ENCODE peak calls at places on chromosomes 1 and 21, in ten cellular contexts. K is stimulated activated CD4-positive, alpha-beta T cell treated with anti-CD3 and anti-CD28 coated beads, Interleukin-4, amount 100 ng/mL, for 48 hours; Y is activated CD4-positive, alpha-beta T cell treated with anti-CD3 and anti-CD28 coated beads, Interleukin-2, amount 50 U/mL, for 48 hours; P is lung; O is A172; C is HT-29; Z is mesenchymal stem cell; N is head of caudate nucleus; Q is COLO829; U is H1. R is an unnamed sample.

GRCh38 chr1:203629509-203630082 is 3.0 kb downstream of the ATP2B4 start:
- DNase-seq in K (no peak), C (no peak), Q (no peak), U (no peak), O (no peak), Z (peak), P (peak), Y (peak), N (peak), R (no peak)

GRCh38 chr21:15730484-15731242 is 881 bp downstream of the USP25 start:
- DNase-seq in Y (peak), C (peak), N (no peak), O (no peak), K (no peak), Z (peak), Q (no peak), P (no peak), U (no peak), R (peak)

GRCh38 chr1:110057963-110058518 is 12.4 kb downstream of the ALX3 start:
- DNase-seq in Z (no peak), C (no peak), O (no peak), Y (no peak), N (no peak), K (no peak), U (no peak), Q (no peak), P (no peak), R (no peak)

GRCh38 chr1:68758666-68759209 is 261.9 kb upstream of the DEPDC1 start:
- DNase-seq in P (no peak), Z (no peak), Q (no peak), K (no peak), Y (no peak), U (peak), N (no peak), O (no peak), C (peak), R (no peak)

GRCh38 chr1:231211005-231211857 is 29.8 kb upstream of the GNPAT start:
- DNase-seq in C (peak), U (peak), O (peak), P (peak), K (peak), Q (peak), Z (peak), Y (peak), N (peak), R (peak)

GRCh38 chr1:96416111-96416595 is 305.4 kb upstream of the PTBP2 start:
- DNase-seq in Q (peak), Z (peak), K (no peak), Y (no peak), P (no peak), U (no peak), O (peak), C (no peak), N (no peak), R (peak)

GRCh38 chr1:245045087-245045881 is 109.5 kb upstream of the KIF26B start:
- DNase-seq in Y (no peak), Z (no peak), Q (no peak), O (peak), U (no peak), P (no peak), K (no peak), N (no peak), C (peak), R (no peak)

GRCh38 chr1:236058141-236058626 is 6.7 kb downstream of the NID1 start:
- DNase-seq in Y (no peak), Z (peak), P (no peak), O (peak), N (no peak), U (no peak), C (no peak), Q (peak), K (no peak), R (no peak)

GRCh38 chr21:42614391-42614790 is 39.0 kb upstream of the PDE9A start:
- DNase-seq in U (no peak), N (no peak), K (peak), Q (no peak), P (no peak), C (no peak), Y (peak), O (no peak), Z (no peak), R (no peak)

GRCh38 chr1:75616436-75617433 is 5.8 kb upstream of the SLC44A5 start:
- DNase-seq in U (no peak), Q (no peak), O (no peak), N (no peak), C (no peak), K (no peak), Y (no peak), Z (peak), P (no peak), R (no peak)

GRCh38 chr1:152013664-152014237 is 20.1 kb upstream of the S100A10 start:
- DNase-seq in K (peak), P (no peak), C (peak), Q (no peak), O (peak), U (no peak), Y (peak), Z (peak), N (peak), R (peak)

GRCh38 chr1:9867408-9868243 is 42.4 kb downstream of the CTNNBIP1 start:
- DNase-seq in C (peak), Q (peak), O (peak), U (peak), N (peak), K (peak), Z (peak), P (peak), Y (peak), R (peak)

GRCh38 chr21:31945576-31945975 is 72.8 kb downstream of the HUNK start:
- DNase-seq in C (no peak), P (no peak), O (peak), N (no peak), U (no peak), Y (no peak), Q (no peak), Z (peak), K (no peak), R (no peak)

GRCh38 chr1:24720152-24720551 is 25.1 kb upstream of the CLIC4 start:
- DNase-seq in P (peak), U (no peak), N (no peak), O (peak), Q (peak), C (no peak), Y (no peak), K (no peak), Z (peak), R (peak)

GRCh38 chr21:34276711-34277425 is 86.9 kb upstream of the KCNE2 start:
- DNase-seq in K (peak), Y (peak), Z (peak), N (no peak), U (no peak), O (peak), Q (no peak), P (no peak), C (no peak), R (no peak)

GRCh38 chr21:39060485-39061099 is 122.7 kb downstream of the PSMG1 start:
- DNase-seq in P (no peak), K (no peak), O (no peak), C (no peak), Z (no peak), U (no peak), Y (no peak), N (no peak), Q (no peak), R (no peak)

GRCh38 chr1:30523055-30524020 is 200.0 kb downstream of the MATN1 start:
- DNase-seq in U (no peak), C (no peak), O (peak), N (no peak), Y (no peak), Z (no peak), Q (no peak), P (no peak), K (no peak), R (peak)

GRCh38 chr1:212909652-212910063 is 40.7 kb upstream of the VASH2 start:
- DNase-seq in Q (no peak), U (peak), N (no peak), Y (no peak), Z (no peak), C (no peak), P (no peak), K (no peak), O (no peak), R (no peak)

GRCh38 chr21:43194303-43195130 is 25.7 kb downstream of the CRYAA start:
- DNase-seq in Q (no peak), P (no peak), K (no peak), Y (no peak), N (no peak), Z (peak), C (no peak), U (no peak), O (no peak), R (no peak)

GRCh38 chr1:96525657-96526613 is 195.6 kb upstream of the PTBP2 start:
- DNase-seq in O (no peak), Z (no peak), K (no peak), P (no peak), U (no peak), N (no peak), Y (no peak), C (no peak), Q (no peak), R (no peak)

R was measured in RCC 7860.